ENCODE peak calls at places on chromosomes 11 and 22, in eight cellular contexts. W, K, D, J, B, I, R and M are unnamed samples.

GRCh38 chr22:24244144-24244787 is 616 bp downstream of the GGT5 start:
- DNase-seq in W (no peak), K (no peak), D (no peak), J (no peak), B (peak; percentile 54), I (no peak), R (peak; percentile 61), M (no peak)

GRCh38 chr11:126403658-126404057 is 48.2 kb downstream of the ST3GAL4 start:
- DNase-seq in W (no peak), K (peak; percentile 9), D (peak; percentile 7), J (no peak), B (no peak), I (no peak), R (no peak), M (no peak)

GRCh38 chr11:14969922-14970323 is 2.2 kb downstream of the CALCA start:
- DNase-seq in W (peak; percentile 87), K (peak; percentile 81), D (no peak), J (peak; percentile 19), B (peak; percentile 50), I (no peak), R (no peak), M (no peak)

GRCh38 chr11:73565804-73566203 is 32.1 kb downstream of the FAM168A start:
- DNase-seq in W (no peak), K (no peak), D (no peak), J (no peak), B (no peak), I (no peak), R (no peak), M (no peak)

GRCh38 chr11:62132188-62132587 is 8.4 kb downstream of the INCENP start:
- DNase-seq in W (no peak), K (no peak), D (no peak), J (no peak), B (no peak), I (no peak), R (peak; percentile 19), M (no peak)

GRCh38 chr11:12249590-12250260 is 127.6 kb upstream of the PARVA start:
- DNase-seq in W (no peak), K (no peak), D (no peak), J (peak; percentile 96), B (no peak), I (no peak), R (no peak), M (peak; percentile 33)

GRCh38 chr11:126426126-126426525 is 70.6 kb downstream of the ST3GAL4 start:
- DNase-seq in W (no peak), K (no peak), D (no peak), J (no peak), B (no peak), I (no peak), R (no peak), M (no peak)

GRCh38 chr22:49204599-49205214 is 623.0 kb downstream of the BRD1 start:
- DNase-seq in W (no peak), K (no peak), D (no peak), J (no peak), B (no peak), I (no peak), R (no peak), M (no peak)

GRCh38 chr22:27598792-27599191 is 202.8 kb downstream of the MN1 start:
- DNase-seq in W (no peak), K (no peak), D (no peak), J (no peak), B (no peak), I (no peak), R (no peak), M (no peak)

GRCh38 chr11:130383363-130384168 is 44.8 kb downstream of the ADAMTS8 start:
- DNase-seq in W (no peak), K (no peak), D (no peak), J (no peak), B (no peak), I (no peak), R (no peak), M (no peak)

GRCh38 chr11:8779107-8779506 is 96.5 kb downstream of the RPL27A start:
- DNase-seq in W (no peak), K (no peak), D (no peak), J (no peak), B (no peak), I (no peak), R (no peak), M (no peak)

GRCh38 chr22:41248314-41248713 is 7.6 kb upstream of the CHADL start:
- DNase-seq in W (no peak), K (no peak), D (no peak), J (no peak), B (no peak), I (no peak), R (no peak), M (no peak)

GRCh38 chr22:19880786-19881569 is 26.3 kb upstream of the GNB1L start:
- DNase-seq in W (no peak), K (no peak), D (peak; percentile 89), J (no peak), B (peak; percentile 79), I (no peak), R (peak; percentile 75), M (no peak)

GRCh38 chr11:56846631-56847400 is 98.3 kb upstream of the OR9G4 start:
- DNase-seq in W (no peak), K (no peak), D (no peak), J (no peak), B (no peak), I (no peak), R (no peak), M (no peak)

GRCh38 chr22:47601666-47602065 is 839.2 kb downstream of the TBC1D22A start:
- DNase-seq in W (no peak), K (no peak), D (no peak), J (no peak), B (no peak), I (no peak), R (no peak), M (no peak)

GRCh38 chr11:34192481-34193401 is 87.3 kb downstream of the NAT10 start:
- DNase-seq in W (peak; percentile 32), K (no peak), D (peak; percentile 12), J (no peak), B (peak; percentile 91), I (no peak), R (peak; percentile 81), M (no peak)

GRCh38 chr11:44619931-44620725 is 54.7 kb downstream of the CD82 start:
- DNase-seq in W (no peak), K (peak; percentile 1), D (no peak), J (no peak), B (peak; percentile 43), I (no peak), R (peak; percentile 22), M (no peak)

GRCh38 chr22:47607486-47607885 is 845.0 kb downstream of the TBC1D22A start:
- DNase-seq in W (no peak), K (no peak), D (no peak), J (no peak), B (no peak), I (no peak), R (no peak), M (no peak)

GRCh38 chr11:66326261-66327111 is 9.6 kb upstream of the CD248 start:
- DNase-seq in W (peak; percentile 85), K (peak; percentile 51), D (no peak), J (no peak), B (no peak), I (no peak), R (peak; percentile 84), M (no peak)

GRCh38 chr22:48440176-48440575 is 1387.5 kb downstream of the BRD1 start:
- DNase-seq in W (no peak), K (no peak), D (no peak), J (no peak), B (peak; percentile 32), I (no peak), R (no peak), M (no peak)

GRCh38 chr22:41672780-41673509 is 15.7 kb downstream of the SNU13 start:
- DNase-seq in W (no peak), K (no peak), D (peak; percentile 45), J (no peak), B (no peak), I (no peak), R (no peak), M (no peak)